ENCODE peak calls at places on chromosomes 12 and 14, in seven cellular contexts. H is psoas muscle, G is hepatocyte, A is HL-60, N is foreskin fibroblast, K is body of pancreas, D is left lung. V is an unnamed sample.

GRCh38 chr14:70394674-70395073 is 22.2 kb downstream of the SYNJ2BP start:
- DNase-seq in H (no peak), G (no peak), A (no peak), K (no peak), D (no peak), N (no peak), V (no peak)

GRCh38 chr12:40439771-40440492 is 215.1 kb downstream of the LRRK2 start:
- DNase-seq in A (no peak), N (no peak), K (no peak), G (no peak), D (no peak), H (no peak), V (no peak)

GRCh38 chr14:92748259-92749016 is at the start of gene LGMN:
- DNase-seq in A (no peak), K (peak), H (peak), D (peak), N (peak), G (peak), V (peak)

GRCh38 chr12:28569698-28570411 is 379.6 kb downstream of the CCDC91 start:
- DNase-seq in G (no peak), N (peak), K (no peak), H (no peak), A (no peak), D (no peak), V (peak)

GRCh38 chr12:52847335-52848102 is 1.3 kb downstream of the KRT78 start:
- DNase-seq in D (no peak), A (no peak), K (no peak), G (no peak), N (no peak), H (no peak), V (peak)

GRCh38 chr14:95498622-95499353 is 17.7 kb downstream of the SYNE3 start:
- DNase-seq in A (no peak), G (peak), N (peak), H (no peak), D (no peak), K (no peak), V (no peak)

GRCh38 chr12:115640929-115641328 is 636.6 kb downstream of the MED13L start:
- DNase-seq in G (no peak), N (peak), H (no peak), K (no peak), D (no peak), A (no peak), V (peak)

GRCh38 chr12:119229837-119230236 is 51.1 kb downstream of the HSPB8 start:
- DNase-seq in K (no peak), H (peak), N (no peak), D (no peak), G (peak), A (peak), V (peak)

GRCh38 chr14:89365071-89365801 is 51.8 kb downstream of the FOXN3 start:
- DNase-seq in H (no peak), K (no peak), A (peak), D (peak), N (no peak), G (no peak), V (no peak)

GRCh38 chr14:94370524-94370910 is 17.9 kb downstream of the SERPINA1 start:
- DNase-seq in H (no peak), N (no peak), D (peak), K (peak), G (no peak), A (no peak), V (no peak)

GRCh38 chr14:36652542-36653201 is 9.0 kb upstream of the PAX9 start:
- DNase-seq in G (no peak), K (no peak), A (no peak), H (no peak), N (no peak), D (no peak), V (no peak)

GRCh38 chr12:4278582-4278939 is 5.0 kb downstream of the CCND2 start:
- DNase-seq in K (no peak), N (no peak), H (peak), G (peak), D (peak), A (peak), V (no peak)

GRCh38 chr12:126899926-126900792 is 1366.8 kb upstream of the TMEM132C start:
- DNase-seq in K (no peak), A (no peak), H (no peak), G (no peak), N (no peak), D (no peak), V (no peak)

GRCh38 chr12:97939141-97939540 is 476.5 kb downstream of the RMST start:
- DNase-seq in N (no peak), K (no peak), D (no peak), H (no peak), G (no peak), A (no peak), V (peak)

GRCh38 chr14:53470351-53471043 is 317.4 kb upstream of the DDHD1 start:
- DNase-seq in A (no peak), D (peak), H (peak), N (peak), K (no peak), G (no peak), V (peak)

GRCh38 chr14:102775855-102776760 is 1.1 kb upstream of the TRAF3 start:
- DNase-seq in N (peak), A (no peak), D (no peak), K (peak), G (peak), H (no peak), V (peak)

GRCh38 chr14:104359969-104360442 is 219.6 kb upstream of the C14orf180 start:
- DNase-seq in A (no peak), G (no peak), D (peak), N (no peak), K (peak), H (no peak), V (no peak)

GRCh38 chr12:118377891-118378470 is 1.6 kb downstream of the SUDS3 start:
- DNase-seq in A (peak), K (peak), H (peak), N (peak), D (no peak), G (peak), V (peak)

GRCh38 chr14:23123419-23123818 is 4.4 kb upstream of the CEBPE start:
- DNase-seq in N (peak), G (peak), K (peak), H (peak), D (peak), A (no peak), V (no peak)

GRCh38 chr14:93648440-93649168 is 139.7 kb downstream of the PRIMA1 start:
- DNase-seq in A (peak), D (no peak), N (no peak), G (peak), H (no peak), K (no peak), V (no peak)

GRCh38 chr14:73269729-73270651 is 32.7 kb downstream of the PAPLN start:
- DNase-seq in K (peak), A (peak), D (peak), G (peak), N (peak), H (peak), V (peak)

GRCh38 chr12:57173089-57173488 is 25.7 kb upstream of the LRP1-AS start:
- DNase-seq in A (peak), K (no peak), G (peak), D (no peak), H (no peak), N (peak), V (no peak)

GRCh38 chr14:81464253-81465001 is 64.3 kb upstream of the STON2 start:
- DNase-seq in A (peak), K (peak), G (peak), H (no peak), D (no peak), N (peak), V (peak)

GRCh38 chr14:68790656-68791077 is 2.2 kb downstream of the ZFP36L1 start:
- DNase-seq in A (no peak), N (no peak), K (no peak), G (no peak), D (no peak), H (no peak), V (no peak)

GRCh38 chr14:64195194-64195593 is 99.0 kb downstream of the ESR2 start:
- DNase-seq in K (no peak), G (no peak), A (no peak), D (no peak), H (no peak), N (no peak), V (no peak)

GRCh38 chr12:110107369-110108281 is 16.5 kb upstream of the IFT81 start:
- DNase-seq in K (peak), G (peak), N (peak), A (no peak), H (peak), D (peak), V (peak)

GRCh38 chr14:70018713-70019201 is 139.5 kb downstream of the SMOC1 start:
- DNase-seq in A (no peak), D (peak), K (no peak), G (no peak), H (no peak), N (peak), V (peak)

GRCh38 chr14:89186850-89187376 is 230.1 kb downstream of the FOXN3 start:
- DNase-seq in K (peak), G (no peak), H (peak), N (no peak), A (no peak), D (no peak), V (no peak)

GRCh38 chr14:75032939-75033338 is 18.3 kb downstream of the MLH3 start:
- DNase-seq in H (no peak), G (no peak), N (peak), D (no peak), A (no peak), K (no peak), V (no peak)

GRCh38 chr12:95838125-95838524 is 20.6 kb upstream of the SNRPF start:
- DNase-seq in H (no peak), K (no peak), A (peak), N (peak), D (peak), G (peak), V (peak)

GRCh38 chr14:101972126-101972785 is 7.9 kb downstream of the DYNC1H1 start:
- DNase-seq in D (peak), G (peak), K (peak), H (peak), N (peak), A (peak), V (peak)

GRCh38 chr12:8912910-8913309 is 1.4 kb upstream of the PHC1 start:
- DNase-seq in N (no peak), A (no peak), H (no peak), G (peak), K (peak), D (no peak), V (no peak)

GRCh38 chr12:29698756-29699155 is 85.0 kb downstream of the TMTC1 start:
- DNase-seq in N (no peak), G (no peak), D (no peak), K (no peak), A (no peak), H (no peak), V (no peak)

GRCh38 chr14:74239848-74240793 is 872 bp downstream of the VSX2 start:
- DNase-seq in D (no peak), G (no peak), H (no peak), A (no peak), N (peak), K (no peak), V (peak)

GRCh38 chr14:105591052-105591451 is 64.7 kb downstream of the TMEM121 start:
- DNase-seq in N (no peak), A (no peak), K (no peak), H (no peak), G (no peak), D (no peak), V (no peak)

GRCh38 chr12:8665729-8666128 is 3.1 kb upstream of the MFAP5 start:
- DNase-seq in N (no peak), G (no peak), D (no peak), K (no peak), H (no peak), A (no peak), V (no peak)

GRCh38 chr12:104716183-104716571 is 241.9 kb downstream of the SLC41A2 start:
- DNase-seq in D (no peak), N (no peak), H (no peak), G (no peak), A (no peak), K (no peak), V (no peak)

GRCh38 chr12:22626429-22626828 is 1.5 kb downstream of the ETNK1 start:
- DNase-seq in H (no peak), G (peak), N (peak), A (no peak), D (no peak), K (no peak), V (peak)

GRCh38 chr12:109258607-109259544 is 50.2 kb downstream of the FOXN4 start:
- DNase-seq in G (no peak), N (no peak), H (peak), A (no peak), D (no peak), K (no peak), V (no peak)

GRCh38 chr14:66610154-66610563 is 102.2 kb downstream of the GPHN start:
- DNase-seq in D (no peak), G (no peak), N (peak), A (no peak), H (no peak), K (no peak), V (no peak)
- TF ChIP-seq CTCF in D (no peak), G (no peak), N (no peak), A (no peak), H (peak), K (no peak), V (peak)

GRCh38 chr12:20411309-20411708 is 43.0 kb downstream of the PDE3A start:
- DNase-seq in K (no peak), D (no peak), N (no peak), A (no peak), H (no peak), G (no peak), V (no peak)
- H3K4me3 ChIP-seq in K (no peak), D (no peak), N (no peak), A (no peak), H (no peak), G (no peak), V (no peak)

DNA sequence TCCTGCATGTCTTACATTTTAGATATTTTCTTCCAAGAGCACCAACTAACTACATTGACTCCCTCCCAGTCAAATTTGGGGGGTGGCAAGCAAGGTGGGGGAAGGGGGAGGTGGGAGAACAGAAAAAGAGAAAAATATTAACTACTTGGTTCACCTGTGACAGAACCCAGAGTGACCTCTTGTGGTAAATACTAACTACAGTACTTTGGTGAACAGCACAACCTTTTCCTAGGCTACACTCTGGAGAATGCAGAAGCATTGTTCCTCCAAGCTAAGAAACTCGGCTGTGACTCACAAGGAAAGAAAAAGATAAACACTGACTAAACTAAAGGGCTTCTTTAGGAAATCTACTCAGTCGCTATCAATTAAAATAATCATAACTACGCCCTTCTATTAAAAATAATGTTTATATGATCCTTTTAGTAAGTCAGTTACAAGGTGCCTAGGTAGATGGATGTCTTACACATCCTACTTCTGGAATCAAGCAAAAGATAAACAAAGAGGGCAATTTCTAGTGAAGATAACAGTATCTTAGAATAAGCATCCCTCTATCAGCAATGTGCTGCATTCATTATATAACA is 5.4 kb downstream of the KCNH5 start:
- DNase-seq in A (no peak), N (peak), D (no peak), G (peak), K (no peak), H (no peak), V (peak)
- TF ChIP-seq CTCF in A (no peak), N (no peak), D (no peak), G (peak), K (peak), H (peak), V (peak)

DNA sequence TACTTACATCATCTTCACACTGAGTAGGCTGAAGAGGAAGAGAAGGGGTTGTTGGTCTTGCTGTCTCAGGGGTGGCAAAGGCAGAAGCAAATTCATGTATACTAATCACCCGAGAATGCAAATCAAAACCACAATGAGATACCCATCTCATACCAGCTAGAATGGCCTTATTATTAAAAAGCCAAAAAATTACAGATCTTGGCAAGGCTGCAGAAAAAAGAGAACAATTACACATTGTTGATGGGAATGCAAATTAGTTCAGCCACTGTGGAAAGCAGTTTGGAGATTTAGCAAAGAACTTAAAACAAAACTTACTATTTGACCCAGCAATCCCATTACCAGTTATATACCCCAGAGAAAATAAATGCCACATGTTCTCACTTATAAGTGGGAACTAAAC is 154.9 kb downstream of the SEC23A start:
- DNase-seq in D (no peak), A (no peak), H (no peak), N (peak), K (no peak), G (no peak), V (peak)
- H3K4me3 ChIP-seq in D (no peak), A (no peak), H (no peak), N (no peak), K (no peak), G (no peak), V (no peak)

GRCh38 chr12:90064759-90065158 is 356.1 kb upstream of the ATP2B1 start:
- DNase-seq in G (no peak), H (no peak), N (peak), A (no peak), K (no peak), D (no peak), V (no peak)

GRCh38 chr12:90060031-90060430 is 351.4 kb upstream of the ATP2B1 start:
- DNase-seq in G (no peak), A (no peak), K (no peak), H (no peak), N (no peak), D (no peak), V (no peak)

GRCh38 chr12:90061834-90062233 is 353.2 kb upstream of the ATP2B1 start:
- DNase-seq in A (no peak), K (no peak), G (no peak), H (no peak), N (peak), D (no peak), V (no peak)

GRCh38 chr12:90065301-90065801 is 356.7 kb upstream of the ATP2B1 start:
- DNase-seq in K (no peak), N (peak), D (no peak), H (no peak), G (no peak), A (no peak), V (no peak)

GRCh38 chr12:90062799-90063198 is 354.2 kb upstream of the ATP2B1 start:
- DNase-seq in G (no peak), N (no peak), K (no peak), A (no peak), D (no peak), H (no peak), V (no peak)
- TF ChIP-seq CTCF in G (no peak), N (no peak), K (no peak), A (no peak), D (no peak), H (no peak), V (no peak)